ENCODE peak calls at places on chromosomes 5 and 9, in five cellular contexts. C is AG20443, O is NCI-H460, H is posterior vena cava, S is fibroblast of the conjunctiva. K is an unnamed sample.

GRCh38 chr5:59342181-59342580 is 551.3 kb downstream of the PDE4D start:
- DNase-seq in C (no peak), S (no peak), H (no peak), O (no peak), K (no peak)

GRCh38 chr5:139845846-139846681 is 50.5 kb downstream of the PSD2 start:
- DNase-seq in S (no peak), C (no peak), O (no peak), H (peak), K (no peak)

GRCh38 chr5:115289104-115289503 is 7.3 kb downstream of the CCDC112 start:
- DNase-seq in H (no peak), C (no peak), S (no peak), O (no peak), K (no peak)

GRCh38 chr5:163757344-163757743 is 251.9 kb downstream of the MAT2B start:
- DNase-seq in O (no peak), H (no peak), C (no peak), S (no peak), K (no peak)

GRCh38 chr9:27888661-27889295 is 315.5 kb upstream of the C9orf72 start:
- DNase-seq in O (peak), C (peak), S (no peak), H (no peak), K (no peak)

GRCh38 chr5:16178745-16179372 is 732 bp downstream of the MARCHF11 start:
- DNase-seq in S (peak), C (peak), O (peak), H (peak), K (peak)

GRCh38 chr5:150516011-150516410 is 8.1 kb downstream of the NDST1 start:
- DNase-seq in H (no peak), O (peak), S (no peak), C (peak), K (no peak)

GRCh38 chr5:57832873-57833272 is 350.3 kb upstream of the ACTBL2 start:
- DNase-seq in C (no peak), H (no peak), S (no peak), O (no peak), K (no peak)

GRCh38 chr9:36091028-36091953 is 45.2 kb upstream of the GLIPR2 start:
- DNase-seq in H (no peak), O (no peak), C (peak), S (no peak), K (no peak)

GRCh38 chr9:22446589-22446949 is at the start of gene DMRTA1:
- DNase-seq in O (no peak), C (peak), S (no peak), H (peak), K (peak)

GRCh38 chr5:164832545-164832944 is 1327.1 kb downstream of the MAT2B start:
- DNase-seq in C (no peak), S (no peak), O (no peak), H (no peak), K (no peak)

GRCh38 chr5:135433626-135434426 is 13.3 kb downstream of the DCANP1 start:
- DNase-seq in O (no peak), H (peak), S (no peak), C (peak), K (no peak)

GRCh38 chr9:83583151-83584014 is 39.6 kb upstream of the IDNK start:
- DNase-seq in O (peak), H (no peak), S (peak), C (peak), K (no peak)

GRCh38 chr5:142816577-142816976 is 46.4 kb downstream of the ARHGAP26 start:
- DNase-seq in O (no peak), C (peak), S (no peak), H (peak), K (no peak)

GRCh38 chr5:31054436-31054835 is 139.1 kb upstream of the CDH6 start:
- DNase-seq in C (no peak), O (no peak), S (no peak), H (no peak), K (no peak)

GRCh38 chr5:38809388-38810359 is 36.1 kb upstream of the OSMR start:
- DNase-seq in H (peak), S (peak), O (peak), C (peak), K (peak)

GRCh38 chr9:33164138-33164809 is 2.9 kb downstream of the B4GALT1 start:
- DNase-seq in S (no peak), H (no peak), O (no peak), C (no peak), K (no peak)

GRCh38 chr9:13174906-13175639 is 104.4 kb downstream of the MPDZ start:
- DNase-seq in C (no peak), O (no peak), H (no peak), S (no peak), K (no peak)

GRCh38 chr5:53480474-53481353 is at the start of gene FST:
- DNase-seq in H (peak), S (no peak), O (no peak), C (peak), K (no peak)

GRCh38 chr9:94034511-94034910 is 49.8 kb upstream of the PTPDC1 start:
- DNase-seq in S (no peak), H (no peak), O (no peak), C (no peak), K (no peak)

GRCh38 chr9:34190996-34191892 is 12.4 kb downstream of the UBAP1 start:
- DNase-seq in S (no peak), C (no peak), O (no peak), H (no peak), K (no peak)

GRCh38 chr5:82623094-82623514 is 344.9 kb upstream of the RPS23 start:
- DNase-seq in S (no peak), H (no peak), O (no peak), C (no peak), K (no peak)

GRCh38 chr5:1197876-1198666 is 3.3 kb upstream of the SLC6A19 start:
- DNase-seq in O (no peak), S (no peak), C (no peak), H (no peak), K (no peak)

GRCh38 chr9:37433754-37434435 is 11.4 kb downstream of the GRHPR start:
- DNase-seq in O (no peak), S (no peak), C (no peak), H (peak), K (no peak)

GRCh38 chr5:131766689-131767088 is 30.1 kb downstream of the FNIP1 start:
- DNase-seq in S (no peak), O (no peak), H (no peak), C (no peak), K (no peak)

GRCh38 chr9:99977042-99977792 is 70.8 kb downstream of the STX17 start:
- DNase-seq in H (no peak), C (no peak), S (no peak), O (no peak), K (peak)

GRCh38 chr5:79055017-79055416 is 14.5 kb downstream of the DMGDH start:
- DNase-seq in H (no peak), S (no peak), C (no peak), O (no peak), K (no peak)

GRCh38 chr5:178418031-178418430 is 172.2 kb downstream of the COL23A1 start:
- DNase-seq in H (no peak), S (no peak), C (no peak), O (no peak), K (no peak)

GRCh38 chr5:17020586-17021362 is 84.7 kb upstream of the MYO10 start:
- DNase-seq in S (no peak), H (no peak), O (no peak), C (no peak), K (no peak)

GRCh38 chr9:73050887-73051550 is 98.2 kb upstream of the ALDH1A1 start:
- DNase-seq in H (no peak), S (no peak), O (peak), C (no peak), K (no peak)

GRCh38 chr5:149656576-149657182 is 73.4 kb upstream of the PPARGC1B start:
- DNase-seq in C (no peak), S (no peak), O (peak), H (no peak), K (no peak)

GRCh38 chr9:1712861-1713260 is 302.3 kb upstream of the SMARCA2 start:
- DNase-seq in S (no peak), H (no peak), C (no peak), O (no peak), K (no peak)

GRCh38 chr5:146878471-146879172 is at the start of gene PPP2R2B:
- DNase-seq in O (no peak), H (peak), C (peak), S (no peak), K (no peak)

GRCh38 chr5:150599917-150600511 is 40.4 kb upstream of the SYNPO start:
- DNase-seq in H (peak), C (peak), S (no peak), O (peak), K (peak)

GRCh38 chr9:13165956-13166355 is 113.5 kb downstream of the MPDZ start:
- DNase-seq in H (no peak), O (no peak), S (no peak), C (no peak), K (no peak)

GRCh38 chr9:17009071-17009470 is 125.8 kb upstream of the CNTLN start:
- DNase-seq in C (no peak), O (no peak), H (no peak), S (no peak), K (no peak)

GRCh38 chr5:148471379-148471778 is 87.6 kb downstream of the FBXO38 start:
- DNase-seq in C (no peak), H (no peak), S (no peak), O (no peak), K (no peak)

K was measured in foreskin keratinocyte.